ENCODE peak calls at places on chromosomes 4 and X, in six cellular contexts. One of them, this sample, is unnamed.

GRCh38 chrX:15236146-15236545 is 33.7 kb downstream of the ASB9 start:
- DNase-seq in HCT116: no peak
- DNase-seq in cardiac fibroblast: no peak
- DNase-seq in GM10248: no peak
- DNase-seq in WTC11: no peak
- DNase-seq in GM20000: no peak
- DNase-seq in this sample: no peak

GRCh38 chr4:104494822-104495559 is at the start of gene CXXC4:
- DNase-seq in cardiac fibroblast: peak
- DNase-seq in GM10248: peak
- DNase-seq in HCT116: peak
- DNase-seq in WTC11: peak
- DNase-seq in GM20000: peak
- DNase-seq in this sample: no peak

GRCh38 chr4:100063355-100063754 is 113.3 kb upstream of the H2AZ1 start:
- DNase-seq in GM20000: no peak
- DNase-seq in WTC11: no peak
- DNase-seq in cardiac fibroblast: peak
- DNase-seq in GM10248: no peak
- DNase-seq in HCT116: no peak
- DNase-seq in this sample: no peak

GRCh38 chr4:177964061-177964460 is 521.8 kb upstream of the AGA start:
- DNase-seq in HCT116: no peak
- DNase-seq in GM20000: no peak
- DNase-seq in cardiac fibroblast: no peak
- DNase-seq in GM10248: no peak
- DNase-seq in WTC11: no peak
- DNase-seq in this sample: no peak

GRCh38 chr4:133493241-133493640 is 344.1 kb downstream of the PCDH10 start:
- DNase-seq in GM10248: no peak
- DNase-seq in cardiac fibroblast: no peak
- DNase-seq in GM20000: no peak
- DNase-seq in WTC11: no peak
- DNase-seq in HCT116: no peak
- DNase-seq in this sample: no peak

GRCh38 chrX:13340182-13340791 is 20.4 kb upstream of the ATXN3L start:
- DNase-seq in GM20000: no peak
- DNase-seq in GM10248: no peak
- DNase-seq in HCT116: no peak
- DNase-seq in WTC11: no peak
- DNase-seq in cardiac fibroblast: no peak
- DNase-seq in this sample: no peak

GRCh38 chrX:45727761-45728160 is 527.1 kb upstream of the DIPK2B start:
- DNase-seq in WTC11: no peak
- DNase-seq in cardiac fibroblast: no peak
- DNase-seq in GM10248: no peak
- DNase-seq in HCT116: no peak
- DNase-seq in GM20000: no peak
- DNase-seq in this sample: no peak

GRCh38 chr4:73451404-73451803 is 15.4 kb downstream of the AFP start:
- DNase-seq in HCT116: no peak
- DNase-seq in GM10248: no peak
- DNase-seq in WTC11: peak
- DNase-seq in cardiac fibroblast: peak
- DNase-seq in GM20000: no peak
- DNase-seq in this sample: no peak

GRCh38 chr4:100988876-100989275 is 358.4 kb downstream of the PPP3CA start:
- DNase-seq in HCT116: no peak
- DNase-seq in GM20000: no peak
- DNase-seq in WTC11: no peak
- DNase-seq in cardiac fibroblast: no peak
- DNase-seq in GM10248: no peak
- DNase-seq in this sample: no peak

DNA sequence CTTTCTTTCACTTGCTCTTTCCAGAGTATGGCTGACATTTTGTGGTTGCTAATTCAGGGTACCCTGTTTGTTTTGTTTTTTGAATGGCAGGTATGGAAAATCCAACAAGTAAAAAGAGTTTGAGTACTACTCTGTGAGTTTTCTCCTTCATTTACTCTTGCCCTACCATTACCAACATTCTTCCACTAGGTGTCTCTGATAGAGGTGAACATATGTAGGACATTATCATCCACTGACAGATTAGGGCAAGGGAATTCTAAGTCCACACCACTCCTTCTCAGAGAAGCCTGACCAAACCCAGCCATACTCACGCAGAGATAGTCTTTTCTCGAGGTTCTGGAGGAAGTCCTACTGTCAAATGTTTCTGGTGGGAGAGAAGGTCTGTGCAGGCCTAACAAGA is 36.7 kb upstream of the HDAC8 start:
- DNase-seq in HCT116: no peak
- DNase-seq in cardiac fibroblast: peak
- DNase-seq in GM20000: peak
- DNase-seq in WTC11: no peak
- DNase-seq in GM10248: no peak
- DNase-seq in this sample: no peak
- TF ChIP-seq CTCF in HCT116: peak
- TF ChIP-seq CTCF in cardiac fibroblast: peak
- TF ChIP-seq CTCF in GM20000: no peak
- TF ChIP-seq CTCF in WTC11: no peak
- TF ChIP-seq CTCF in GM10248: no peak
- TF ChIP-seq CTCF in this sample: no peak

GRCh38 chrX:74291964-74292891 is 11.8 kb upstream of the ZCCHC13 start:
- DNase-seq in WTC11: peak
- DNase-seq in cardiac fibroblast: peak
- DNase-seq in HCT116: peak
- DNase-seq in GM20000: peak
- DNase-seq in GM10248: peak
- DNase-seq in this sample: peak
- TF ChIP-seq CTCF in WTC11: no peak
- TF ChIP-seq CTCF in cardiac fibroblast: no peak
- TF ChIP-seq CTCF in HCT116: peak
- TF ChIP-seq CTCF in GM20000: peak
- TF ChIP-seq CTCF in GM10248: peak
- TF ChIP-seq CTCF in this sample: no peak

DNA sequence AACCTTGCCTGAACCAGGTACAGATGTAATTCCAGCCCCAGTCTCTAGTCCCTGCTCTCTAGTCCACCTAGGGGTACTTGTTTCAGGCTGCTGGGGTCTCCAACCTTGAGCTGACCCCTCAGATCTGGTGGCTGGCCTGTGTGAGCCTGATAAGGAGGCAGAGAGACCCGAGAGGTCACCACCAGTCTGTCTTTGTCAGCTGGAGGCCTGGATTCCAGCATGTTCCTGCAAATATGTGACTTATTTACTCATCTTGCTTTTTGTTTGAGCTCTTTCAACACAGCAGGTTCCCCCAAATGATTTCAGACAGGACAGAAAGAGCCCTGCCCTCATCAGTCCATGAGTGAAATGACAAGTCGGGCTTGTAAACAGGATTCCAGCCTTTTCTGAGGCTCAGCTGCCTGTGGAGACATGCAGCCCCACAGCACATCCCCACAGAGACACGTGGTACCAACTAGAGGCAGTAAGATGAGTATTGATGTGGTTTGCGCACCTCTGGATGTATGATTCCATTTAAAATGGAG is 37.5 kb upstream of the STK26 start:
- DNase-seq in WTC11: peak
- DNase-seq in GM20000: no peak
- DNase-seq in HCT116: no peak
- DNase-seq in cardiac fibroblast: no peak
- DNase-seq in GM10248: no peak
- DNase-seq in this sample: no peak
- TF ChIP-seq CTCF in WTC11: no peak
- TF ChIP-seq CTCF in GM20000: no peak
- TF ChIP-seq CTCF in HCT116: no peak
- TF ChIP-seq CTCF in cardiac fibroblast: no peak
- TF ChIP-seq CTCF in GM10248: no peak
- TF ChIP-seq CTCF in this sample: no peak

GRCh38 chr4:122000849-122001248 is 49.0 kb upstream of the TRPC3 start:
- DNase-seq in GM20000: no peak
- DNase-seq in WTC11: no peak
- DNase-seq in GM10248: no peak
- DNase-seq in cardiac fibroblast: no peak
- DNase-seq in HCT116: no peak
- DNase-seq in this sample: no peak

GRCh38 chr4:122003335-122003734 is 51.5 kb upstream of the TRPC3 start:
- DNase-seq in cardiac fibroblast: peak
- DNase-seq in HCT116: peak
- DNase-seq in WTC11: peak
- DNase-seq in GM20000: peak
- DNase-seq in GM10248: peak
- DNase-seq in this sample: no peak

GRCh38 chr4:121995790-121996537 is 44.1 kb upstream of the TRPC3 start:
- DNase-seq in GM10248: no peak
- DNase-seq in cardiac fibroblast: no peak
- DNase-seq in HCT116: no peak
- DNase-seq in WTC11: no peak
- DNase-seq in GM20000: no peak
- DNase-seq in this sample: no peak

DNA sequence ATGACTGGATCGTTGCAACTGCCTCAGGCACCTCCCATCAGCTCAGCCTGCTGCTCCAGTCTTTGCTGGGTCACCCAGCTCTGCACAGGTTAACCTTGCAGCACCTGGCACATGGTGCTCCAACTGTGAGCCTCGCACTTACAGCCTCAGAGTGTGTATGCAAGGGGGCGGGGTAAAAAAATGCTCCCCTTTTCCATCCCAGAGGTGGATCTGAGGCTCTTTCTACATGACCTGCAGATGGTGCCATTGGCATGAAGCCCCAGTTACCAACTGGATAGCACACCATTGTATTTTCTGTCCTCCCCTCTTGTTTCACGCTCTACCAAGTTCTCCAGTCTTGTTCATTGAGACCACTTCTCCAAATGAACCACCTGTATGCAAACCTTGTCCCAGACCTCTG is 46.2 kb upstream of the TRPC3 start:
- DNase-seq in GM10248: no peak
- DNase-seq in GM20000: no peak
- DNase-seq in WTC11: peak
- DNase-seq in HCT116: no peak
- DNase-seq in cardiac fibroblast: no peak
- DNase-seq in this sample: no peak
- TF ChIP-seq CTCF in GM10248: no peak
- TF ChIP-seq CTCF in GM20000: no peak
- TF ChIP-seq CTCF in WTC11: no peak
- TF ChIP-seq CTCF in HCT116: peak
- TF ChIP-seq CTCF in cardiac fibroblast: no peak
- TF ChIP-seq CTCF in this sample: no peak

DNA sequence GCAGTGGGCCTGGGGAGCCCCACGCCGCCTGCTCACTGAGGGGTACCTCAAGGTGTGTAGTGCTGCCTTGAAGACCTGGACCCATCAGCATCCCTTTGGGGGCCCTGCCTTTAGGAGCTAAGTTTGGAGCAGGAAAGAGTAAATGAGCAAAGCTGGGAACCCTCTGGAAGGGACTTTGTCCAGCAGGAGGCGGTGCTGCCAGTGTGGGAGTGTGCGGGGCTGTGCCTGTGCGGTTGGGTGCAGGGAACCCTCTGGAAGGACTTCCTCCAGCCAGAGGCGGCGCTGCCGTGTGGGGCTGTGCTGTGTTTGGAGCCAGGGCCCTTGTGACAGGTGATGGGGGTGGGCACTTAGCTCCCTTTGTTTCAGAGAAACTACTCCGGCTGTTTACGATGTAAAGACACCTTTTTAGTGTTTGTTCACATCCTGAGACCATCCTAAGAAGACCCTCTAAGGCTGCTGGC is 25.8 kb downstream of the RGS12 start:
- DNase-seq in cardiac fibroblast: no peak
- DNase-seq in GM10248: no peak
- DNase-seq in WTC11: peak
- DNase-seq in GM20000: no peak
- DNase-seq in HCT116: no peak
- DNase-seq in this sample: no peak
- TF ChIP-seq CTCF in cardiac fibroblast: no peak
- TF ChIP-seq CTCF in GM10248: no peak
- TF ChIP-seq CTCF in WTC11: peak
- TF ChIP-seq CTCF in GM20000: no peak
- TF ChIP-seq CTCF in HCT116: peak
- TF ChIP-seq CTCF in this sample: no peak

GRCh38 chr4:183362916-183363542 is 40.8 kb upstream of the CLDN24 start:
- DNase-seq in GM10248: no peak
- DNase-seq in cardiac fibroblast: no peak
- DNase-seq in WTC11: peak
- DNase-seq in GM20000: no peak
- DNase-seq in HCT116: peak
- DNase-seq in this sample: no peak
- TF ChIP-seq CTCF in GM10248: no peak
- TF ChIP-seq CTCF in cardiac fibroblast: peak
- TF ChIP-seq CTCF in WTC11: no peak
- TF ChIP-seq CTCF in GM20000: no peak
- TF ChIP-seq CTCF in HCT116: peak
- TF ChIP-seq CTCF in this sample: no peak

DNA sequence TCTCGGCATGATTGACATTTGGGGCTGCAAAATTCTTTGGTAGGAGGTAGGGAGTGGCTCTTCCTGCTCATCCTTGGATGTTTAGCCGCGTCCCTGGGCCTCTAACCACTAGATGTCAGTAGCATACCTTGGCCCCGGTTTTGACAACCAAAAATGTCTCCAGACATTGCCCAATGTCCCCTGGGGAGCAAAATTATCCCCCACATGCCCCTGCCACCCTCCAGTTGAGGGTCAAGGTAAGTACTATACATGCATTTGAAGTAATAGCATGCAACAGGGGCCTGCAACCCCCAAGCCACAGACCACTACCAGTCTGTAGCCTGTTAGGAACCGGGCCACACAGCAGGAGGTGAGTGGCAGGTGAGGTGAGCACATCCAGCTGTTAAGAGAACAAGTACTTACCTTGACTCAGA is 17.6 kb upstream of the KIAA1210 start:
- DNase-seq in GM10248: no peak
- DNase-seq in HCT116: peak
- DNase-seq in GM20000: no peak
- DNase-seq in cardiac fibroblast: peak
- DNase-seq in WTC11: peak
- DNase-seq in this sample: no peak
- TF ChIP-seq CTCF in GM10248: no peak
- TF ChIP-seq CTCF in HCT116: peak
- TF ChIP-seq CTCF in GM20000: no peak
- TF ChIP-seq CTCF in cardiac fibroblast: peak
- TF ChIP-seq CTCF in WTC11: no peak
- TF ChIP-seq CTCF in this sample: no peak